ENCODE peak calls at places on chromosomes 7 and 10, in nine cellular contexts. H, Y, Z, O, J, N, F, I and T are unnamed samples.

GRCh38 chr7:32200593-32200992 is 130.4 kb upstream of the PDE1C start:
- DNase-seq in J (no peak), N (no peak), F (no peak), I (no peak), Z (no peak), H (no peak), O (no peak), Y (no peak), T (no peak)

GRCh38 chr10:119669975-119670640 is 18.9 kb downstream of the BAG3 start:
- DNase-seq in I (no peak), Y (no peak), N (no peak), H (no peak), F (peak), O (no peak), J (no peak), Z (no peak), T (no peak)

GRCh38 chr7:102044984-102045673 is 227.7 kb downstream of the CUX1 start:
- DNase-seq in J (no peak), O (peak), Z (peak), N (peak), H (no peak), Y (no peak), I (peak), F (peak), T (no peak)

GRCh38 chr10:70575486-70575873 is 27.1 kb downstream of the PRF1 start:
- DNase-seq in H (no peak), O (no peak), J (no peak), Y (no peak), Z (no peak), F (peak), N (no peak), I (no peak), T (no peak)

GRCh38 chr10:27719052-27719451 is 26.6 kb downstream of the MKX start:
- DNase-seq in Y (no peak), I (no peak), O (no peak), N (no peak), H (no peak), Z (no peak), J (no peak), F (no peak), T (no peak)

GRCh38 chr7:143285454-143285756 is 647 bp downstream of the TMEM139 start:
- DNase-seq in J (no peak), I (no peak), Z (no peak), O (no peak), Y (no peak), F (peak), H (no peak), N (no peak), T (no peak)

GRCh38 chr7:73528204-73528603 is 6.1 kb upstream of the BAZ1B start:
- DNase-seq in F (no peak), Z (no peak), O (no peak), H (no peak), J (no peak), Y (no peak), I (no peak), N (no peak), T (no peak)

GRCh38 chr7:76292206-76292573 is 10.3 kb upstream of the HSPB1 start:
- DNase-seq in O (no peak), J (no peak), F (no peak), Z (no peak), Y (no peak), N (no peak), H (no peak), I (no peak), T (no peak)

GRCh38 chr7:148303295-148304013 is 287.1 kb upstream of the C7orf33 start:
- DNase-seq in H (no peak), O (peak), J (no peak), Z (peak), I (peak), Y (no peak), F (peak), N (no peak), T (peak)